ENCODE peak calls at places on chromosomes 12 and 14, in six cellular contexts. R is right lobe of liver, Z is fibroblast of pulmonary artery, C is DMS53, V is activated T-cell treated with anti-CD3 and anti-CD28 coated beads for 48 hours, Y is left cardiac atrium. M is an unnamed sample.
A peak's percentile ranks its signal among the peaks of the same experiment; 100 is the strongest.

GRCh38 chr12:132622437-132623071 is 4.0 kb downstream of the P2RX2 start:
- DNase-seq in R (no peak), Z (peak; percentile 88), C (peak; percentile 62), V (no peak), Y (peak; percentile 51), M (no peak)

GRCh38 chr12:51323966-51324895 is at the start of gene BIN2:
- DNase-seq in R (peak; percentile 70), Z (no peak), C (no peak), V (peak; percentile 71), Y (peak; percentile 53), M (no peak)

GRCh38 chr14:85530626-85531025 is 682 bp downstream of the FLRT2 start:
- DNase-seq in R (no peak), Z (no peak), C (peak; percentile 54), V (no peak), Y (no peak), M (no peak)

GRCh38 chr12:50751921-50752721 is 11.8 kb upstream of the ATF1 start:
- DNase-seq in R (peak; percentile 13), Z (no peak), C (peak; percentile 33), V (no peak), Y (no peak), M (no peak)

GRCh38 chr12:39831587-39832315 is 212.1 kb upstream of the ABCD2 start:
- DNase-seq in R (no peak), Z (peak; percentile 33), C (peak; percentile 94), V (no peak), Y (no peak), M (no peak)

GRCh38 chr12:44436756-44437155 is 439.4 kb downstream of the NELL2 start:
- DNase-seq in R (no peak), Z (no peak), C (no peak), V (no peak), Y (no peak), M (no peak)

GRCh38 chr14:81208489-81208888 is 12.3 kb downstream of the GTF2A1 start:
- DNase-seq in R (peak; percentile 90), Z (no peak), C (no peak), V (no peak), Y (no peak), M (no peak)

GRCh38 chr14:70515796-70516195 is 19.0 kb downstream of the ADAM20 start:
- DNase-seq in R (no peak), Z (no peak), C (no peak), V (no peak), Y (no peak), M (no peak)

GRCh38 chr12:104698871-104699270 is 242.1 kb downstream of the CHST11 start:
- DNase-seq in R (no peak), Z (no peak), C (no peak), V (no peak), Y (no peak), M (no peak)

GRCh38 chr12:50032516-50033316 is 7.4 kb upstream of the RACGAP1 start:
- DNase-seq in R (peak; percentile 51), Z (no peak), C (no peak), V (no peak), Y (no peak), M (no peak)

GRCh38 chr12:107429006-107429698 is 256.4 kb upstream of the PWP1 start:
- DNase-seq in R (no peak), Z (no peak), C (peak; percentile 70), V (no peak), Y (no peak), M (no peak)

GRCh38 chr14:79668941-79669340 is 542.4 kb downstream of the DIO2 start:
- DNase-seq in R (no peak), Z (no peak), C (no peak), V (no peak), Y (no peak), M (no peak)

M was measured in GM12864.